ENCODE peak calls at places on chromosome 13, in eight cellular contexts. O is epithelial cell of esophagus, E is uterus, M is heart right ventricle, H is esophagus squamous epithelium, A is mucosa of descending colon, U is natural killer cell, V is GM12865. S is an unnamed sample.
A peak's percentile ranks its signal among the peaks of the same experiment; 100 is the strongest.

GRCh38 chr13:88217372-88217771 is 546.2 kb downstream of the SLITRK5 start:
- DNase-seq in O (no peak), E (no peak), M (no peak), H (no peak), A (no peak), U (no peak), V (no peak), S (no peak)

GRCh38 chr13:51373451-51373850 is 34.0 kb downstream of the SERPINE3 start:
- DNase-seq in O (no peak), E (no peak), M (no peak), H (no peak), A (no peak), U (no peak), V (no peak), S (no peak)

GRCh38 chr13:92804346-92804745 is 422.3 kb upstream of the GPC6 start:
- DNase-seq in O (peak; percentile 12), E (no peak), M (no peak), H (no peak), A (no peak), U (no peak), V (no peak), S (no peak)

GRCh38 chr13:103935117-103935516 is 868.9 kb upstream of the SLC10A2 start:
- DNase-seq in O (no peak), E (no peak), M (no peak), H (no peak), A (no peak), U (no peak), V (no peak), S (no peak)

GRCh38 chr13:66887088-66887487 is 343.0 kb downstream of the PCDH9 start:
- DNase-seq in O (no peak), E (no peak), M (no peak), H (no peak), A (no peak), U (no peak), V (no peak), S (no peak)

GRCh38 chr13:45206340-45206739 is 5.5 kb upstream of the KCTD4 start:
- DNase-seq in O (peak; percentile 94), E (no peak), M (no peak), H (no peak), A (no peak), U (no peak), V (peak; percentile 66), S (no peak)

GRCh38 chr13:40193290-40194203 is 472.9 kb downstream of the FOXO1 start:
- DNase-seq in O (no peak), E (peak; percentile 39), M (no peak), H (no peak), A (no peak), U (no peak), V (no peak), S (no peak)

GRCh38 chr13:35881360-35881759 is 249.8 kb downstream of the DCLK1 start:
- DNase-seq in O (no peak), E (no peak), M (no peak), H (no peak), A (no peak), U (no peak), V (no peak), S (no peak)

GRCh38 chr13:113034451-113035208 is 65.6 kb downstream of the MCF2L start:
- DNase-seq in O (peak; percentile 17), E (peak; percentile 55), M (peak; percentile 32), H (no peak), A (peak; percentile 51), U (no peak), V (no peak), S (no peak)

GRCh38 chr13:98942997-98943396 is 34.9 kb downstream of the DOCK9 start:
- DNase-seq in O (no peak), E (no peak), M (no peak), H (no peak), A (no peak), U (no peak), V (no peak), S (no peak)

GRCh38 chr13:41675306-41675705 is 218.0 kb downstream of the RGCC start:
- DNase-seq in O (peak; percentile 51), E (no peak), M (no peak), H (no peak), A (no peak), U (no peak), V (no peak), S (no peak)

GRCh38 chr13:27728271-27728670 is 64.0 kb upstream of the GSX1 start:
- DNase-seq in O (no peak), E (no peak), M (no peak), H (no peak), A (no peak), U (no peak), V (no peak), S (no peak)

GRCh38 chr13:21088534-21088933 is 27.1 kb upstream of the LATS2 start:
- DNase-seq in O (no peak), E (no peak), M (no peak), H (no peak), A (no peak), U (no peak), V (no peak), S (no peak)

GRCh38 chr13:62706035-62706434 is 1290.4 kb upstream of the PCDH20 start:
- DNase-seq in O (peak; percentile 44), E (no peak), M (no peak), H (no peak), A (no peak), U (no peak), V (no peak), S (no peak)

GRCh38 chr13:23828086-23828485 is 61.1 kb downstream of the MIPEP start:
- DNase-seq in O (no peak), E (no peak), M (no peak), H (no peak), A (no peak), U (no peak), V (no peak), S (no peak)

DNA sequence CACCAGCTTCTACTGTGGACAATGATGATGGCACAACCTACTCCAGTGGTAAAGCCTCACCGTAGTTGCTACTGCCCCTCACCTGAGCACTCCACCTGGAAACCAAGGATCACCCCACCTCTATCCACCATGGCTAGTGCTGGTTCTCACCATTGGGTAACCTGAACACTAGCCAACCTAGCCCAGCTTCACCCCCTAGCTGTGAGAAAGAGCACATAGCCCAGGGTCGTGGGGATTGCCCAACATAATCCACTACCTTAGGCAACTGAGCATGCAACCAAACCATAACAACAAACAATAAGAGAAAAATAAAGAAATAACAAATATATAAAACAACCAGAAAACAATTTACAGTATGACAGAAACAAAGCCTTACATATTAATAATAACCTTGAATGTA is 560.1 kb downstream of the DIAPH3 start:
- DNase-seq in O (no peak), E (no peak), M (no peak), H (no peak), A (no peak), U (no peak), V (no peak), S (no peak)
- TF ChIP-seq CTCF in O (no peak), E (no peak), M (no peak), H (no peak), A (no peak), U (no peak), V (no peak), S (no peak)

GRCh38 chr13:94431569-94431968 is 47.9 kb downstream of the DCT start:
- DNase-seq in O (no peak), E (no peak), M (no peak), H (no peak), A (no peak), U (no peak), V (no peak), S (no peak)

GRCh38 chr13:94433055-94433947 is 46.2 kb downstream of the DCT start:
- DNase-seq in O (peak; percentile 34), E (no peak), M (peak; percentile 19), H (no peak), A (peak; percentile 21), U (no peak), V (peak; percentile 39), S (no peak)

GRCh38 chr13:94431987-94432386 is 47.5 kb downstream of the DCT start:
- DNase-seq in O (no peak), E (no peak), M (no peak), H (no peak), A (no peak), U (no peak), V (no peak), S (no peak)

GRCh38 chr13:94427313-94427712 is 52.2 kb downstream of the DCT start:
- DNase-seq in O (peak; percentile 15), E (no peak), M (no peak), H (no peak), A (no peak), U (no peak), V (no peak), S (no peak)
- TF ChIP-seq CTCF in O (no peak), E (no peak), M (no peak), H (no peak), A (no peak), U (no peak), V (no peak), S (no peak)

DNA sequence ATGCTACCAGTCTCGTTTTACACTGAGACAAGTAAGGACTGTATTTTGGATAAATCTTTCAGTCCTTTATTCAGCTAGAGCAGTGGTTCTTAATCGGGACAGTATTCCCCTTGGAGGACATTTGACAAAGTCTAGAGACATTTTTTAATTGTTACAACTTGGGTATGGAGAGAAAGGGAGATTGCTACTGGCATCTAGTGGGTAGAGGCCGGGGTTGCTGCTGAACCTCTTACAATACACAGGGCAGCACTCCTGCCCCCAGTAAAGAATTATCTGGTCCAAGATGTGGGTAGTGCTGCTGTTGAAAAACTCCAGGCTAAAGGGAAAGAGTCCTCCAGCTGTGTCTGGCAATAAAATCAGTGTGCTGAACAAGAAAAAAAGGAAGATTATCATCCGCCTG is 334.8 kb downstream of the SLC7A1 start:
- DNase-seq in O (no peak), E (no peak), M (no peak), H (no peak), A (no peak), U (no peak), V (peak; percentile 32), S (no peak)
- TF ChIP-seq CTCF in O (no peak), E (no peak), M (peak; percentile 49), H (no peak), A (no peak), U (no peak), V (peak; percentile 34), S (no peak)

DNA sequence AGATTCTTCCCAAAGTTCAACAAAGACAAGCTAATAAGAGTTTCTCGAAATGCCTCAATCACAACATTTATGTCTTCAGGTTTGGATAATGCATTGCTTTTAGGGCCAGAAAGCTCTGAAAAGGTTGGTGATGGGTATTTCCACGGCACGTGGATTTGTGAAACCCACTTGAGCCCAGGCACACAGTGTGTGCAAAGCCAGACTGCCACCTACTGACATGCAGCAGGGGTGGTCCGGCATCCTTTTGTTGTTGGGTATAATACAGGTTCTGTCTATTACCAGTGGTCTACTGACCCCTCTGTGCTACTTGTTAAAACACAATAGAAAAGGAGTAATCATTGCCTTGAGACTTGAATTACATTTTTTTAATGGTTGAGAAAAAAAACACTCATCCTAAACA is 225.6 kb downstream of the RAP2A start:
- DNase-seq in O (no peak), E (no peak), M (no peak), H (no peak), A (no peak), U (no peak), V (peak; percentile 54), S (no peak)
- TF ChIP-seq CTCF in O (peak; percentile 12), E (no peak), M (peak; percentile 47), H (no peak), A (no peak), U (no peak), V (peak; percentile 44), S (no peak)

S was measured in activated B cell treated with CpG ODN at 0.5 μM for 24 hours.